ENCODE peak calls at places on chromosomes 7 and 10, in ten cellular contexts. W, N, H, U, P, G, I, C, T and S are unnamed samples.
A peak's percentile ranks its signal among the peaks of the same experiment; 100 is the strongest.

GRCh38 chr10:73167557-73168485 is at the start of the genes ECD and FAM149B1:
- DNase-seq in W (peak; percentile 95), N (peak; percentile 91), H (peak; percentile 95), U (peak; percentile 89), P (peak; percentile 96), G (peak; percentile 89), I (peak; percentile 95), C (peak; percentile 51), T (peak; percentile 77), S (peak; percentile 93)

GRCh38 chr7:33509251-33509650 is 379.9 kb downstream of the BBS9 start:
- DNase-seq in W (no peak), N (no peak), H (no peak), U (no peak), P (no peak), G (no peak), I (no peak), C (no peak), T (no peak), S (no peak)

GRCh38 chr10:99976886-99977391 is 32.8 kb downstream of the DNMBP start:
- DNase-seq in W (no peak), N (peak; percentile 86), H (peak; percentile 92), U (no peak), P (no peak), G (no peak), I (no peak), C (peak; percentile 92), T (peak; percentile 70), S (no peak)

GRCh38 chr7:28921822-28922221 is 36.3 kb downstream of the TRIL start:
- DNase-seq in W (peak; percentile 24), N (peak; percentile 50), H (peak; percentile 71), U (peak; percentile 64), P (peak; percentile 58), G (peak; percentile 21), I (peak; percentile 54), C (no peak), T (peak; percentile 18), S (peak; percentile 66)

GRCh38 chr10:119412244-119412750 is 130.2 kb downstream of the RGS10 start:
- DNase-seq in W (no peak), N (no peak), H (peak; percentile 79), U (no peak), P (peak; percentile 82), G (no peak), I (peak; percentile 67), C (no peak), T (no peak), S (peak; percentile 70)

GRCh38 chr7:111887734-111888133 is 318.5 kb downstream of the DOCK4 start:
- DNase-seq in W (no peak), N (no peak), H (no peak), U (no peak), P (peak; percentile 34), G (no peak), I (no peak), C (no peak), T (no peak), S (no peak)

GRCh38 chr7:101753316-101753715 is 64.1 kb upstream of the CUX1 start:
- DNase-seq in W (no peak), N (no peak), H (no peak), U (no peak), P (no peak), G (no peak), I (no peak), C (no peak), T (no peak), S (no peak)

GRCh38 chr10:70804424-70804814 is 11.3 kb upstream of the SGPL1 start:
- DNase-seq in W (no peak), N (no peak), H (peak; percentile 24), U (no peak), P (no peak), G (no peak), I (no peak), C (no peak), T (no peak), S (no peak)

GRCh38 chr10:28523725-28524252 is 9.1 kb upstream of the WAC start:
- DNase-seq in W (no peak), N (no peak), H (no peak), U (no peak), P (no peak), G (no peak), I (no peak), C (no peak), T (no peak), S (no peak)

GRCh38 chr10:58888957-58889356 is 287.5 kb upstream of the PHYHIPL start:
- DNase-seq in W (no peak), N (no peak), H (no peak), U (no peak), P (no peak), G (no peak), I (no peak), C (no peak), T (no peak), S (no peak)

GRCh38 chr7:2660359-2661095 is 27.5 kb upstream of the AMZ1 start:
- DNase-seq in W (no peak), N (no peak), H (no peak), U (no peak), P (no peak), G (no peak), I (no peak), C (no peak), T (no peak), S (no peak)

GRCh38 chr7:16891338-16891737 is 9.6 kb upstream of the AGR3 start:
- DNase-seq in W (no peak), N (peak; percentile 46), H (peak; percentile 72), U (peak; percentile 36), P (peak; percentile 9), G (no peak), I (peak; percentile 48), C (no peak), T (peak; percentile 25), S (peak; percentile 25)

GRCh38 chr7:79217468-79217867 is 236.0 kb downstream of the MAGI2 start:
- DNase-seq in W (no peak), N (no peak), H (peak; percentile 62), U (no peak), P (no peak), G (no peak), I (no peak), C (no peak), T (no peak), S (no peak)

GRCh38 chr10:61130366-61130765 is 186.4 kb upstream of the RHOBTB1 start:
- DNase-seq in W (no peak), N (no peak), H (peak; percentile 71), U (no peak), P (no peak), G (no peak), I (no peak), C (no peak), T (no peak), S (no peak)

GRCh38 chr7:126378642-126379041 is 874.1 kb downstream of the GRM8 start:
- DNase-seq in W (no peak), N (no peak), H (no peak), U (no peak), P (no peak), G (no peak), I (no peak), C (no peak), T (no peak), S (no peak)

GRCh38 chr7:131076711-131077170 is 250.9 kb upstream of the MKLN1 start:
- DNase-seq in W (no peak), N (no peak), H (peak; percentile 41), U (peak; percentile 13), P (no peak), G (no peak), I (no peak), C (no peak), T (no peak), S (no peak)

GRCh38 chr7:78576196-78576595 is 777.6 kb downstream of the PHTF2 start:
- DNase-seq in W (no peak), N (no peak), H (peak; percentile 13), U (no peak), P (no peak), G (no peak), I (no peak), C (no peak), T (no peak), S (no peak)

GRCh38 chr10:119208553-119208940 is 1.2 kb downstream of the GRK5 start:
- DNase-seq in W (no peak), N (peak; percentile 51), H (peak; percentile 48), U (no peak), P (no peak), G (no peak), I (no peak), C (no peak), T (no peak), S (no peak)

GRCh38 chr7:5423844-5424688 is 432 bp upstream of the TNRC18 start:
- DNase-seq in W (peak; percentile 95), N (peak; percentile 92), H (peak; percentile 98), U (peak; percentile 85), P (peak; percentile 98), G (peak; percentile 95), I (peak; percentile 96), C (peak; percentile 92), T (peak; percentile 99), S (peak; percentile 98)

GRCh38 chr7:149377386-149377785 is 83.5 kb downstream of the ZNF777 start:
- DNase-seq in W (no peak), N (no peak), H (no peak), U (no peak), P (no peak), G (no peak), I (no peak), C (no peak), T (no peak), S (no peak)

GRCh38 chr7:149196705-149197171 is 1.4 kb downstream of the ZNF282 start:
- DNase-seq in W (no peak), N (peak; percentile 23), H (peak; percentile 55), U (peak; percentile 53), P (no peak), G (no peak), I (no peak), C (no peak), T (no peak), S (no peak)

GRCh38 chr10:94115725-94116124 is 122.0 kb downstream of the PLCE1 start:
- DNase-seq in W (no peak), N (no peak), H (peak; percentile 31), U (no peak), P (no peak), G (no peak), I (no peak), C (no peak), T (no peak), S (no peak)

GRCh38 chr7:31073486-31074383 is 21.6 kb downstream of the ADCYAP1R1 start:
- DNase-seq in W (peak; percentile 6), N (no peak), H (no peak), U (no peak), P (no peak), G (no peak), I (no peak), C (no peak), T (no peak), S (no peak)

GRCh38 chr10:86207226-86207625 is 159.4 kb downstream of the GRID1 start:
- DNase-seq in W (peak; percentile 7), N (no peak), H (no peak), U (no peak), P (no peak), G (no peak), I (no peak), C (no peak), T (no peak), S (no peak)